ENCODE peak calls at places on chromosomes 3 and 15, in ten cellular contexts. C is neural progenitor cell, R is GM23248, L is PC-9, Z is IMR-90, I is PC-3, Q is MM.1S, S is GM23338, O is SK-N-SH, H is mammary epithelial cell. F is an unnamed sample.

GRCh38 chr3:175381685-175382084 is 522.6 kb downstream of the NAALADL2 start:
- DNase-seq in H (no peak), C (peak; percentile 19), S (no peak), R (no peak), Q (no peak), O (no peak), I (no peak), Z (no peak), L (no peak), F (no peak)

GRCh38 chr3:119641416-119641815 is 19.0 kb downstream of the POPDC2 start:
- DNase-seq in I (no peak), H (no peak), S (no peak), L (no peak), C (no peak), Q (no peak), O (no peak), Z (no peak), R (no peak), F (no peak)

GRCh38 chr15:53716909-53717878 is 42.3 kb downstream of the WDR72 start:
- DNase-seq in S (peak; percentile 21), L (no peak), H (peak; percentile 2), Z (no peak), R (peak; percentile 7), I (peak; percentile 21), O (no peak), C (peak; percentile 36), Q (peak; percentile 32), F (no peak)

GRCh38 chr15:64501396-64501716 is 41.0 kb downstream of the ZNF609 start:
- DNase-seq in C (no peak), R (no peak), Q (no peak), S (no peak), Z (no peak), I (no peak), H (no peak), O (no peak), L (no peak), F (no peak)

GRCh38 chr3:160981217-160981938 is 123.8 kb downstream of the B3GALNT1 start:
- DNase-seq in Z (no peak), H (no peak), R (no peak), O (no peak), L (no peak), S (no peak), I (no peak), Q (no peak), C (no peak), F (peak; percentile 8)

GRCh38 chr3:21654662-21655061 is 96.3 kb downstream of the ZNF385D start:
- DNase-seq in S (no peak), H (peak; percentile 35), O (no peak), Q (no peak), I (peak; percentile 86), Z (peak; percentile 78), R (peak; percentile 84), L (no peak), C (no peak), F (peak; percentile 91)

GRCh38 chr15:87752250-87752951 is 504.1 kb downstream of the NTRK3 start:
- DNase-seq in Q (no peak), H (peak; percentile 84), I (peak; percentile 72), Z (peak; percentile 93), L (peak; percentile 59), O (no peak), C (no peak), R (peak; percentile 85), S (no peak), F (peak; percentile 91)

GRCh38 chr3:129575987-129576364 is 30.5 kb downstream of the PLXND1 start:
- DNase-seq in Z (no peak), S (peak; percentile 53), I (no peak), O (no peak), L (no peak), C (peak; percentile 42), Q (peak; percentile 24), R (no peak), H (no peak), F (no peak)

GRCh38 chr3:165346503-165346902 is 150.3 kb upstream of the SLITRK3 start:
- DNase-seq in L (no peak), Z (no peak), Q (no peak), O (no peak), S (peak; percentile 59), R (no peak), I (no peak), H (no peak), C (peak; percentile 4), F (no peak)

GRCh38 chr15:77168211-77168610 is 97.3 kb upstream of the TSPAN3 start:
- DNase-seq in Z (no peak), O (no peak), H (no peak), I (no peak), Q (no peak), R (no peak), S (no peak), C (no peak), L (no peak), F (peak; percentile 55)

GRCh38 chr15:60390931-60391501 is 6.8 kb downstream of the ANXA2 start:
- DNase-seq in Q (no peak), H (peak; percentile 92), C (peak; percentile 88), I (peak; percentile 77), Z (peak; percentile 83), O (no peak), L (peak; percentile 65), R (peak; percentile 96), S (peak; percentile 61), F (peak; percentile 91)

GRCh38 chr3:104885214-104885814 is 481.4 kb upstream of the ALCAM start:
- DNase-seq in Z (peak; percentile 28), C (no peak), L (no peak), S (no peak), Q (no peak), R (peak; percentile 47), I (peak; percentile 89), H (peak; percentile 28), O (no peak), F (peak; percentile 56)

GRCh38 chr3:66397745-66398144 is 103.1 kb downstream of the LRIG1 start:
- DNase-seq in O (no peak), Q (no peak), L (no peak), S (no peak), R (peak; percentile 44), H (no peak), I (no peak), Z (peak; percentile 34), C (no peak), F (peak; percentile 28)
- H4K20me1 ChIP-seq in O (no peaks in the 10 kb centered on the region), Q (no peaks in the 10 kb centered on the region), L (no peaks in the 10 kb centered on the region), S (peaks cover 20% of the 10 kb centered on the region), R (no peaks in the 10 kb centered on the region), H (no peaks in the 10 kb centered on the region), I (no peaks in the 10 kb centered on the region), Z (no peaks in the 10 kb centered on the region), C (peaks cover 86% of the 10 kb centered on the region), F (no peaks in the 10 kb centered on the region)

GRCh38 chr15:50786871-50787270 is 21.4 kb upstream of the SPPL2A start:
- DNase-seq in Q (no peak), S (no peak), C (no peak), H (peak; percentile 30), R (peak; percentile 59), I (peak; percentile 26), O (no peak), L (no peak), Z (no peak), F (no peak)
- H3K4me3 ChIP-seq in Q (no peak overlapping the region), S (no peak overlapping the region), C (no peak overlapping the region), H (no peak overlapping the region), R (no peak overlapping the region), I (no peak overlapping the region), O (no peak overlapping the region), L (no peak overlapping the region), Z (no peak overlapping the region), F (no peak overlapping the region)

DNA sequence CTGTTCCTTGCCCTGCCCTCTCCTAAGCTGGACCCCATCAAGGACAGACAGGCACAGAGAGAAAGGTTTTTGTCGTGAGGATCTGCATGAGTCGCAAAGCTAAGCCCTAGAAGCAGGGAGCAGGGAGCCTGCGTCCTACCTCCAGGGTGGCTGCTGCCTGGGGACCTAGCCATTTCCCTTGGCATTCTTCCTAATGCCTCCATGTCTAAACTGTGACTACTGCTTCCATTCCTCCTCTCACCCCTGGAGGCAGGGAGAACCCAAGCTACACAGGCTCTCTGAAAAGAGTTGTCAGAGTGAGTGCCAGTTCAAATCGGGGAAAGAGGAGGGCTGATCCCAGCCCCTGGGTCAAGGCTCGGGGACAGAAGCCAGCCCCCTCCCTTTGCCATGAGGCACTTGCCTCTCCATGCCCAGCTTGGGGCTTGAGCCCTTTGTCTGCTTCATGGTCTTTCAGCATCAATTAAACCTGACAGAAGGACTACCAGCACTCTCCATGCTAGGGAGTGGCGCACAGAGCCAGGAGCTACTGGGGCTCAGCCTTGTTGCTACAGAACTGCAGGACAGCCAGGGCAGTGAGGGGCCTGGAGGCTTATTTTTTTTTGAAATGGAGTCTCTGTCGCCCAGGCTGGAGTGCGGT is 2.4 kb downstream of the GCHFR start:
- DNase-seq in R (peak; percentile 57), Z (peak; percentile 28), L (no peak), S (no peak), Q (no peak), H (no peak), O (peak; percentile 57), C (no peak), I (no peak), F (no peak)
- H4K20me1 ChIP-seq in R (no peaks in the 10 kb centered on the region), Z (peaks cover 9% of the 10 kb centered on the region), L (no peaks in the 10 kb centered on the region), S (no peaks in the 10 kb centered on the region), Q (no peaks in the 10 kb centered on the region), H (no peaks in the 10 kb centered on the region), O (no peaks in the 10 kb centered on the region), C (no peaks in the 10 kb centered on the region), I (no peaks in the 10 kb centered on the region), F (peaks cover 46% of the 10 kb centered on the region)

GRCh38 chr3:172746476-172746875 is 4.0 kb upstream of the ECT2 start:
- DNase-seq in L (peak; percentile 54), R (peak; percentile 21), O (no peak), I (peak; percentile 15), Q (no peak), Z (peak; percentile 16), C (no peak), H (no peak), S (no peak), F (peak; percentile 31)

GRCh38 chr3:172750368-172751187 is at the start of gene ECT2:
- DNase-seq in O (peak; percentile 95), S (peak; percentile 100), I (peak; percentile 100), C (peak; percentile 100), Z (peak; percentile 100), R (peak; percentile 100), Q (peak; percentile 100), L (peak; percentile 100), H (peak; percentile 100), F (peak; percentile 99)

GRCh38 chr3:172751188-172751571 is 654 bp downstream of the ECT2 start:
- DNase-seq in H (peak; percentile 33), I (peak; percentile 25), Q (peak; percentile 67), L (no peak), C (peak; percentile 48), Z (peak; percentile 12), S (no peak), R (peak; percentile 66), O (peak; percentile 40), F (no peak)

GRCh38 chr3:172750069-172750367 is 508 bp upstream of the ECT2 start:
- DNase-seq in C (no peak), Q (no peak), H (no peak), O (no peak), I (no peak), Z (no peak), S (no peak), L (no peak), R (no peak), F (no peak)

DNA sequence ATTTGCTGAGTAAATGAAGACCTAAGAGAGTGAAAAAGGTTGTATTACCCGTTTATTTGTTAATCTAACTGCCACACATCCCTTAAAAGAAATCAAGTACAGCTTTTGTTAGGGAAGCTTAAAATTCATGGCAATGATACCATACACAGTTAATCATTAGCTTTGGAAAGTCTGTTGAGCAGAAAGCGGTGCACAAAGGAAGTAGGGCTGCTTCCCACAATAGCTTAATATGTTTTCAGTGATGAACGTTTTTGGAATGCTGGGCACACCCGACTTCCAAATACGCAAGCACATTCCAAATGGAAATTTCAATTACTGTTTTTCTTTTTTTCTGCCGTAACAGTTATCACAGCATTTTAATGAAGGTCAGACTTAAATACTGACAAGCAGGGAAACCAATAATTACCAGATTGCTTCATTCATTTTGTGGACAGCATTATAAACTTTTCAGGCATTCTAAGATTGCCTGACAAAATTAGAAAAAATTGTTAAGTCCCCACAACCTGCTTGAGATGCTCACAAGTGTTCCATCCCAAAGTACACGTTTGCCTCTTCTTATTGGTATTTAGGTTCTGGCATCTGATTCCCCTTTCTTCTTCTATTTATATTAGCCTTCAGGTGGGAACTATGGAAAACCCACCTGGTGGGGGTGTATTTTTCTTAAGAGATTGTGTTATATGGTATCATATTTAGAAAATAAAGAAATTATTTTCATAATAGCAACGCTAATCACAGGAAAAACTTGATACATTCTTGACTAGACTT is 1.1 kb upstream of the ECT2 start:
- DNase-seq in Z (peak; percentile 96), Q (no peak), O (no peak), C (no peak), R (peak; percentile 96), S (peak; percentile 16), L (peak; percentile 96), H (peak; percentile 85), I (peak; percentile 98), F (peak; percentile 97)
- H3K4me3 ChIP-seq in Z (peak overlapping the region; percentile 10), Q (no peak overlapping the region), O (peak overlapping the region; percentile 92), C (peak overlapping the region; percentile 95), R (peak overlapping the region; percentile 81), S (peak overlapping the region; percentile 47), L (peak overlapping the region; percentile 61), H (peak overlapping the region; percentile 48), I (peak overlapping the region; percentile 66), F (peak overlapping the region; percentile 84)